ENCODE peak calls at places on chromosomes 5 and 9, in six cellular contexts. One of them, this sample, is unnamed.

GRCh38 chr9:2267171-2267740 is 252.1 kb downstream of the SMARCA2 start:
- DNase-seq in neural crest cell: no peak
- DNase-seq in HTR-8/SVneo: no peak
- DNase-seq in fibroblast of pulmonary artery: no peak
- DNase-seq in pons: no peak
- DNase-seq in GM23248: peak
- DNase-seq in this sample: no peak

GRCh38 chr9:137308102-137308619 is 6.1 kb upstream of the NRARP start:
- DNase-seq in neural crest cell: no peak
- DNase-seq in HTR-8/SVneo: no peak
- DNase-seq in fibroblast of pulmonary artery: no peak
- DNase-seq in pons: no peak
- DNase-seq in GM23248: no peak
- DNase-seq in this sample: no peak

GRCh38 chr5:154751854-154752253 is 3.3 kb upstream of the LARP1 start:
- DNase-seq in neural crest cell: no peak
- DNase-seq in HTR-8/SVneo: no peak
- DNase-seq in fibroblast of pulmonary artery: no peak
- DNase-seq in pons: no peak
- DNase-seq in GM23248: no peak
- DNase-seq in this sample: no peak

GRCh38 chr9:107929439-107929838 is 439.9 kb upstream of the KLF4 start:
- DNase-seq in neural crest cell: no peak
- DNase-seq in HTR-8/SVneo: no peak
- DNase-seq in fibroblast of pulmonary artery: peak
- DNase-seq in pons: peak
- DNase-seq in GM23248: peak
- DNase-seq in this sample: no peak

GRCh38 chr5:149754481-149754880 is 24.4 kb downstream of the PPARGC1B start:
- DNase-seq in neural crest cell: no peak
- DNase-seq in HTR-8/SVneo: no peak
- DNase-seq in fibroblast of pulmonary artery: no peak
- DNase-seq in pons: no peak
- DNase-seq in GM23248: no peak
- DNase-seq in this sample: no peak

GRCh38 chr5:104977530-104977929 is 1414.9 kb upstream of the NUDT12 start:
- DNase-seq in neural crest cell: no peak
- DNase-seq in HTR-8/SVneo: no peak
- DNase-seq in fibroblast of pulmonary artery: no peak
- DNase-seq in pons: no peak
- DNase-seq in GM23248: no peak
- DNase-seq in this sample: no peak

GRCh38 chr5:45385321-45386058 is 310.7 kb downstream of the HCN1 start:
- DNase-seq in neural crest cell: no peak
- DNase-seq in HTR-8/SVneo: peak
- DNase-seq in fibroblast of pulmonary artery: peak
- DNase-seq in pons: no peak
- DNase-seq in GM23248: no peak
- DNase-seq in this sample: peak

GRCh38 chr5:172451771-172452197 is 2.5 kb downstream of the SH3PXD2B start:
- DNase-seq in neural crest cell: no peak
- DNase-seq in HTR-8/SVneo: peak
- DNase-seq in fibroblast of pulmonary artery: peak
- DNase-seq in pons: no peak
- DNase-seq in GM23248: peak
- DNase-seq in this sample: peak

GRCh38 chr9:92736816-92737606 is 27.6 kb downstream of the BICD2 start:
- DNase-seq in neural crest cell: no peak
- DNase-seq in HTR-8/SVneo: no peak
- DNase-seq in fibroblast of pulmonary artery: peak
- DNase-seq in pons: no peak
- DNase-seq in GM23248: no peak
- DNase-seq in this sample: no peak

GRCh38 chr9:100066539-100066938 is 32.3 kb downstream of the ERP44 start:
- DNase-seq in neural crest cell: no peak
- DNase-seq in HTR-8/SVneo: no peak
- DNase-seq in fibroblast of pulmonary artery: peak
- DNase-seq in pons: no peak
- DNase-seq in GM23248: peak
- DNase-seq in this sample: no peak

GRCh38 chr5:149937610-149938009 is 7.0 kb downstream of the PDE6A start:
- DNase-seq in neural crest cell: no peak
- DNase-seq in HTR-8/SVneo: no peak
- DNase-seq in fibroblast of pulmonary artery: no peak
- DNase-seq in pons: no peak
- DNase-seq in GM23248: peak
- DNase-seq in this sample: no peak

GRCh38 chr5:91072891-91073290 is 310.2 kb downstream of the ARRDC3 start:
- DNase-seq in neural crest cell: no peak
- DNase-seq in HTR-8/SVneo: no peak
- DNase-seq in fibroblast of pulmonary artery: peak
- DNase-seq in pons: no peak
- DNase-seq in GM23248: peak
- DNase-seq in this sample: no peak

GRCh38 chr5:59758566-59758965 is 135.0 kb downstream of the PDE4D start:
- DNase-seq in neural crest cell: no peak
- DNase-seq in HTR-8/SVneo: no peak
- DNase-seq in fibroblast of pulmonary artery: no peak
- DNase-seq in pons: no peak
- DNase-seq in GM23248: no peak
- DNase-seq in this sample: no peak

GRCh38 chr5:150774145-150774544 is 4.4 kb upstream of the SMIM3 start:
- DNase-seq in neural crest cell: no peak
- DNase-seq in HTR-8/SVneo: no peak
- DNase-seq in fibroblast of pulmonary artery: peak
- DNase-seq in pons: no peak
- DNase-seq in GM23248: peak
- DNase-seq in this sample: peak

GRCh38 chr9:19440823-19441580 is 32.2 kb downstream of the ACER2 start:
- DNase-seq in neural crest cell: no peak
- DNase-seq in HTR-8/SVneo: no peak
- DNase-seq in fibroblast of pulmonary artery: peak
- DNase-seq in pons: no peak
- DNase-seq in GM23248: peak
- DNase-seq in this sample: no peak

GRCh38 chr9:127497656-127498290 is 46.5 kb downstream of the LRSAM1 start:
- DNase-seq in neural crest cell: no peak
- DNase-seq in HTR-8/SVneo: no peak
- DNase-seq in fibroblast of pulmonary artery: no peak
- DNase-seq in pons: no peak
- DNase-seq in GM23248: no peak
- DNase-seq in this sample: no peak